ENCODE peak calls at places on chromosomes 3 and 15, in five cellular contexts. One of them, this sample, is unnamed.

GRCh38 chr15:52789601-52790165 is 453 bp downstream of the ONECUT1 start:
- DNase-seq in mesendoderm: peak; percentile 42
- DNase-seq in H9: no peak
- DNase-seq in IMR-90: peak; percentile 10
- DNase-seq in neuronal stem cell: peak; percentile 33
- DNase-seq in this sample: peak; percentile 37

GRCh38 chr3:150920236-150920635 is 15.0 kb upstream of the MINDY4B start:
- DNase-seq in neuronal stem cell: no peak
- DNase-seq in H9: no peak
- DNase-seq in IMR-90: no peak
- DNase-seq in mesendoderm: no peak
- DNase-seq in this sample: no peak

GRCh38 chr15:27806396-27806795 is 292.7 kb downstream of the OCA2 start:
- DNase-seq in mesendoderm: no peak
- DNase-seq in H9: no peak
- DNase-seq in neuronal stem cell: no peak
- DNase-seq in IMR-90: no peak
- DNase-seq in this sample: no peak

GRCh38 chr3:31009881-31010280 is 115.4 kb upstream of the GADL1 start:
- DNase-seq in mesendoderm: peak; percentile 98
- DNase-seq in IMR-90: no peak
- DNase-seq in neuronal stem cell: peak; percentile 79
- DNase-seq in H9: no peak
- DNase-seq in this sample: no peak

GRCh38 chr3:150751781-150752263 is 11.1 kb downstream of the SIAH2 start:
- DNase-seq in IMR-90: no peak
- DNase-seq in H9: no peak
- DNase-seq in neuronal stem cell: no peak
- DNase-seq in mesendoderm: no peak
- DNase-seq in this sample: no peak

GRCh38 chr15:40925863-40926658 is 3.1 kb upstream of the DLL4 start:
- DNase-seq in IMR-90: no peak
- DNase-seq in neuronal stem cell: no peak
- DNase-seq in H9: peak; percentile 70
- DNase-seq in mesendoderm: peak; percentile 60
- DNase-seq in this sample: peak; percentile 61

GRCh38 chr3:139332092-139332491 is 11.7 kb upstream of the MRPS22 start:
- DNase-seq in neuronal stem cell: no peak
- DNase-seq in mesendoderm: no peak
- DNase-seq in IMR-90: no peak
- DNase-seq in H9: peak; percentile 9
- DNase-seq in this sample: no peak

GRCh38 chr3:69174435-69174834 is 52.0 kb upstream of the LMOD3 start:
- DNase-seq in neuronal stem cell: no peak
- DNase-seq in mesendoderm: no peak
- DNase-seq in IMR-90: no peak
- DNase-seq in H9: no peak
- DNase-seq in this sample: no peak

GRCh38 chr3:62098646-62099365 is 274.5 kb downstream of the FEZF2 start:
- DNase-seq in mesendoderm: no peak
- DNase-seq in neuronal stem cell: no peak
- DNase-seq in H9: no peak
- DNase-seq in IMR-90: peak; percentile 10
- DNase-seq in this sample: no peak

GRCh38 chr3:56110886-56111285 is 357.4 kb downstream of the ERC2 start:
- DNase-seq in H9: no peak
- DNase-seq in mesendoderm: peak; percentile 57
- DNase-seq in IMR-90: no peak
- DNase-seq in neuronal stem cell: no peak
- DNase-seq in this sample: no peak
- H2BK5ac ChIP-seq in H9: no peak overlapping the region
- H2BK5ac ChIP-seq in mesendoderm: no peak overlapping the region
- H2BK5ac ChIP-seq in IMR-90: no peak overlapping the region
- H2BK5ac ChIP-seq in neuronal stem cell: no peak overlapping the region
- H2BK5ac ChIP-seq in this sample: no peak overlapping the region

DNA sequence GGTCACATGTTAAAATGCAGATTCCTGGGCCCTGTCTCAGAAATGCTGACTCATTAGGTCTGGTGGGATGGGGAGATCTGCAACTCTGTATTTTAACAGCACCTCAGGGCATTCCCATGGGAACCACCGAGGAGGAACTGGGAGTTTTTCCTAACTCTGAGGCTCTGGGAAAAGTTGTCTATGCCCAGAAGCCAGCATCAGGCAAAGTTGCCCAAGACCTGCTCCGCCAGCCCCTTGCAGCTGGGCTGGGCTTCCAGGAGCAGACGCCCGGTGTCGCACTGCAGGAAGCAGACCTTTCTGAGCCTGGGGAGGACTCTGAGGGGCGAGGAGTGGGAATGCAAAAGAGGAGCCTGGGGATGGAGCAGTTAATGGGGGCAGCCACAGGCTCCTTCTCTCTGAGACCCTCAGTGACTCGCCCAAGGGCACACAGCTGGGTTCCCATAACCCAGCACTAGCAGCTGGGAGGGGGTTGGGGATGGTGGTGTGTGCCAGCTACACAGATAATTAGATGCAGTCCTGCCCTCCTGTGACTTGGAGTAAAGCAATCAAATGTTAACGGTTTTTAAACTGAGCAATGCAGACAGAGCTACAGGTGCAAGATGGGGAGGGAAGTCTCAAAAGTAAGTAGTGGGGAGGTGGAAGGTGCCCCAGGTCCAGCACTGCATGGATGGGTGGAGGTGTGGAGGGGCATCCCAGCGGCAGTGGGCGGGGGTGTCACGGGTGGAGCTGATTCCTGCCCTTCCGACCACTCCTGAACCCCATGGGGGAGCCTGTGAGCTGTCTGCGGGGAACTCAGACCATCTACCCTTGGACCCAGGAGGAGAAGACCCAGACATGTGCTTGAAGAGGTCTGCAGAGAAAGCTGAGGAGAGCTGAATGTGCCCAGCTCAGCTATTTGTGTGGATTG is 100.4 kb downstream of the LSM3 start:
- DNase-seq in IMR-90: no peak
- DNase-seq in neuronal stem cell: no peak
- DNase-seq in mesendoderm: peak; percentile 92
- DNase-seq in H9: peak; percentile 67
- DNase-seq in this sample: peak; percentile 29
- H3K4ac ChIP-seq in IMR-90: no peak overlapping the region
- H3K4ac ChIP-seq in neuronal stem cell: no peak overlapping the region
- H3K4ac ChIP-seq in mesendoderm: peak overlapping the region; percentile 66
- H3K4ac ChIP-seq in H9: no peak overlapping the region
- H3K4ac ChIP-seq in this sample: no peak overlapping the region

DNA sequence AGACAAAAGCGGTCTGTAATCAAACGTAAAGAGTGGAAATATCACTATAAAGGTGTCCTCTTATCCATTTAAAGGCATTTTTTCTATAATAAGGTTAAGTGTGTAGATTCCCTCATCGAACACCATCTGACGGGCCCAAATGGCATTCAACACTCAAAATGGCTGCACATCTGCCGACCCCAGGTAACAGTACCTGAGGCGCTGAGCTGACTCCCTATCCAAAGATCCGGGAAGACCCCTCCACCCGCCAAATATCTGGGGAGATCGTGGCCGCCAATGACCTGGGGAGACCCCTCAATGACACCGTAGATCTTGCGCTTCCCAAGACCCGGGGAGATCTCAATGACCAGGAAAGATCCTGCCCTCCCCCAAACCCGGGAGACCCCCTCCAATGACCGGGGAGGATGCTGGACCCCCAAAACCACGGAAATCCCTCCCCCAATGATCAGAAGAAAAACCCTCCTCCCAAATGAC is 476 bp downstream of the IP6K2 start:
- DNase-seq in mesendoderm: peak; percentile 59
- DNase-seq in H9: no peak
- DNase-seq in IMR-90: no peak
- DNase-seq in neuronal stem cell: no peak
- DNase-seq in this sample: peak; percentile 23
- H2BK5ac ChIP-seq in mesendoderm: peak overlapping the region; percentile 47
- H2BK5ac ChIP-seq in H9: peak overlapping the region; percentile 82
- H2BK5ac ChIP-seq in IMR-90: peak overlapping the region; percentile 66
- H2BK5ac ChIP-seq in neuronal stem cell: no peak overlapping the region
- H2BK5ac ChIP-seq in this sample: peak overlapping the region; percentile 83

GRCh38 chr3:136901391-136901790 is 39.4 kb downstream of the NCK1 start:
- DNase-seq in H9: no peak
- DNase-seq in IMR-90: peak; percentile 16
- DNase-seq in neuronal stem cell: no peak
- DNase-seq in mesendoderm: no peak
- DNase-seq in this sample: no peak

GRCh38 chr3:136898549-136898948 is 36.5 kb downstream of the NCK1 start:
- DNase-seq in H9: no peak
- DNase-seq in mesendoderm: no peak
- DNase-seq in neuronal stem cell: no peak
- DNase-seq in IMR-90: no peak
- DNase-seq in this sample: no peak

GRCh38 chr3:136903899-136904298 is 41.9 kb downstream of the NCK1 start:
- DNase-seq in IMR-90: no peak
- DNase-seq in H9: no peak
- DNase-seq in neuronal stem cell: no peak
- DNase-seq in mesendoderm: no peak
- DNase-seq in this sample: no peak

GRCh38 chr3:136898954-136899353 is 36.9 kb downstream of the NCK1 start:
- DNase-seq in H9: no peak
- DNase-seq in neuronal stem cell: no peak
- DNase-seq in IMR-90: peak; percentile 9
- DNase-seq in mesendoderm: peak; percentile 25
- DNase-seq in this sample: peak; percentile 51

DNA sequence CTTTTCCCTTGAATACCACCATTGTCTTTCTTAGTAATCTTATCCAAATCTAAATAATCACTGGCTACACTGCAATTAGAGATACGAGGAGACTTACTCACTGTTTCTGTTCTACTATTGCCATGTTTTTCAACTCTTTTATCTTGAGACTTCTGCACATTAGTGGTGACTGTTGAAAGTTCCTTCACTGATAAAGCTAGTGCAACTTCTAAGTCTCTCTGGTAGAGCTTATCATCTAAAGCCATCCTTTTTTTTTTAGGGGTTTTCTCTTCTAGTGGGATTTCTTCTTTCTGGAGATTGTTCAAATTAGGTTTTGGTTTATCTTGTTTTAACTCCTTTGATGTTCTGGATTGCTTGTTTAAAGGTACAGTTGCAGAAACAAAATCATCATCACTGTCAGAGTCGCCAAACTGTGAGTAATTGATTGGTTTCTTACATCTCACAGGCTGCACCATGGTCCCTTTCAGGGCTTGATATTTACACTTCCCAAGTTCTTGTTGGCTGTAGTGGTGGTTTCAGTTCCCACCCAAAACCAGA is 37.7 kb downstream of the NCK1 start:
- DNase-seq in IMR-90: peak; percentile 50
- DNase-seq in neuronal stem cell: no peak
- DNase-seq in H9: no peak
- DNase-seq in mesendoderm: peak; percentile 71
- DNase-seq in this sample: peak; percentile 36
- H3K4ac ChIP-seq in IMR-90: peak overlapping the region; percentile 1
- H3K4ac ChIP-seq in neuronal stem cell: no peak overlapping the region
- H3K4ac ChIP-seq in H9: no peak overlapping the region
- H3K4ac ChIP-seq in mesendoderm: no peak overlapping the region
- H3K4ac ChIP-seq in this sample: no peak overlapping the region

GRCh38 chr15:39232512-39232911 is 348.4 kb upstream of the THBS1 start:
- DNase-seq in neuronal stem cell: no peak
- DNase-seq in mesendoderm: peak; percentile 48
- DNase-seq in IMR-90: peak; percentile 95
- DNase-seq in H9: no peak
- DNase-seq in this sample: peak; percentile 91

GRCh38 chr15:39227001-39227400 is 353.9 kb upstream of the THBS1 start:
- DNase-seq in IMR-90: no peak
- DNase-seq in neuronal stem cell: no peak
- DNase-seq in H9: no peak
- DNase-seq in mesendoderm: no peak
- DNase-seq in this sample: no peak

GRCh38 chr15:39230205-39230916 is 350.5 kb upstream of the THBS1 start:
- DNase-seq in mesendoderm: no peak
- DNase-seq in IMR-90: no peak
- DNase-seq in neuronal stem cell: no peak
- DNase-seq in H9: no peak
- DNase-seq in this sample: peak; percentile 45

GRCh38 chr15:39228889-39229288 is 352.0 kb upstream of the THBS1 start:
- DNase-seq in IMR-90: no peak
- DNase-seq in H9: no peak
- DNase-seq in mesendoderm: no peak
- DNase-seq in neuronal stem cell: no peak
- DNase-seq in this sample: no peak

GRCh38 chr15:39230917-39231285 is 350.0 kb upstream of the THBS1 start:
- DNase-seq in neuronal stem cell: no peak
- DNase-seq in H9: no peak
- DNase-seq in IMR-90: no peak
- DNase-seq in mesendoderm: no peak
- DNase-seq in this sample: no peak
- H2BK5ac ChIP-seq in neuronal stem cell: no peak overlapping the region
- H2BK5ac ChIP-seq in H9: no peak overlapping the region
- H2BK5ac ChIP-seq in IMR-90: peak overlapping the region; percentile 79
- H2BK5ac ChIP-seq in mesendoderm: no peak overlapping the region
- H2BK5ac ChIP-seq in this sample: no peak overlapping the region

GRCh38 chr3:57594144-57594543 is 3.0 kb downstream of the ARF4 start:
- DNase-seq in IMR-90: no peak
- DNase-seq in H9: no peak
- DNase-seq in neuronal stem cell: no peak
- DNase-seq in mesendoderm: no peak
- DNase-seq in this sample: peak; percentile 6
- H3K4ac ChIP-seq in IMR-90: no peak overlapping the region
- H3K4ac ChIP-seq in H9: no peak overlapping the region
- H3K4ac ChIP-seq in neuronal stem cell: no peak overlapping the region
- H3K4ac ChIP-seq in mesendoderm: no peak overlapping the region
- H3K4ac ChIP-seq in this sample: no peak overlapping the region

GRCh38 chr15:47437492-47437891 is 279.8 kb upstream of the SEMA6D start:
- DNase-seq in H9: no peak
- DNase-seq in neuronal stem cell: no peak
- DNase-seq in IMR-90: no peak
- DNase-seq in mesendoderm: peak; percentile 45
- DNase-seq in this sample: no peak
- H2BK5ac ChIP-seq in H9: no peak overlapping the region
- H2BK5ac ChIP-seq in neuronal stem cell: no peak overlapping the region
- H2BK5ac ChIP-seq in IMR-90: peak overlapping the region; percentile 64
- H2BK5ac ChIP-seq in mesendoderm: no peak overlapping the region
- H2BK5ac ChIP-seq in this sample: no peak overlapping the region

GRCh38 chr15:74580538-74581350 is 34.9 kb upstream of the CLK3 start:
- DNase-seq in IMR-90: no peak
- DNase-seq in mesendoderm: no peak
- DNase-seq in neuronal stem cell: no peak
- DNase-seq in H9: no peak
- DNase-seq in this sample: no peak
- H3K4ac ChIP-seq in IMR-90: no peak overlapping the region
- H3K4ac ChIP-seq in mesendoderm: no peak overlapping the region
- H3K4ac ChIP-seq in neuronal stem cell: no peak overlapping the region
- H3K4ac ChIP-seq in H9: no peak overlapping the region
- H3K4ac ChIP-seq in this sample: no peak overlapping the region

DNA sequence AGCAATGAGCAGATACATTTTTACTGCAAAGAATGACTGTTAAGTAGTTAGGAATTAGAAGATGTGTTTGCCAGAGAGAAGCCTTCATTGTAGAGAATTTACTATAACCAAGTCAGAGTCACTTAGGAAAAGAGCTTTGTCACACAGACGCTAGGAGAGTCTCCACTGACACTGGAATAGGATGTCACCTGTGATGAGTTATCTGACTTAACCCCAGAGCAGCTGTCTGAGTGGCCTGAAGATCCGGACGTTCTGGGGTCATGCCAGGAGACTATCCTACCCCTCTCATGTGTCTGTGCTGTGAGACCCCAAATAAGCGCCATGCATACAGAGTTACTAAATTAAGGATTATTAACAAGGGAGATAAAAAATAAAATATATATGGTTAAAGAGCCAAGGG is 43.7 kb downstream of the ITGB5 start:
- DNase-seq in IMR-90: no peak
- DNase-seq in H9: no peak
- DNase-seq in mesendoderm: no peak
- DNase-seq in neuronal stem cell: no peak
- DNase-seq in this sample: no peak
- H2BK5ac ChIP-seq in IMR-90: no peak overlapping the region
- H2BK5ac ChIP-seq in H9: no peak overlapping the region
- H2BK5ac ChIP-seq in mesendoderm: no peak overlapping the region
- H2BK5ac ChIP-seq in neuronal stem cell: no peak overlapping the region
- H2BK5ac ChIP-seq in this sample: no peak overlapping the region

This sample was measured in mesenchymal stem cell.